ENCODE peak calls at places on chromosome 16, in eight cellular contexts. E is iPS DF 19.7; F is BE2C; M is AG04450; I is D721Med; N is adrenal gland; J is aorta; W is CD4-positive, alpha-beta T cell. P is an unnamed sample.

GRCh38 chr16:88778541-88779065 is 6.4 kb downstream of the PIEZO1 start:
- DNase-seq in E (no peak), F (no peak), M (no peak), I (no peak), N (no peak), J (no peak), W (no peak), P (no peak)

GRCh38 chr16:8278181-8278580 is 312.1 kb downstream of the TMEM114 start:
- DNase-seq in E (no peak), F (no peak), M (no peak), I (no peak), N (no peak), J (no peak), W (no peak), P (no peak)

GRCh38 chr16:26605872-26606271 is 460.9 kb upstream of the C16orf82 start:
- DNase-seq in E (no peak), F (no peak), M (no peak), I (no peak), N (no peak), J (no peak), W (no peak), P (no peak)

GRCh38 chr16:4664538-4665418 is 28.6 kb upstream of the NUDT16L1 start:
- DNase-seq in E (no peak), F (no peak), M (no peak), I (no peak), N (no peak), J (peak; percentile 62), W (peak; percentile 57), P (peak; percentile 51)

GRCh38 chr16:31452631-31453106 is 6.6 kb upstream of the ARMC5 start:
- DNase-seq in E (no peak), F (no peak), M (peak; percentile 74), I (no peak), N (peak; percentile 64), J (no peak), W (no peak), P (no peak)

GRCh38 chr16:3878610-3879009 is 1.9 kb downstream of the CREBBP start:
- DNase-seq in E (no peak), F (no peak), M (no peak), I (no peak), N (no peak), J (no peak), W (no peak), P (no peak)

GRCh38 chr16:84396537-84397008 is 28.2 kb downstream of the ATP2C2 start:
- DNase-seq in E (no peak), F (no peak), M (no peak), I (no peak), N (peak; percentile 25), J (no peak), W (no peak), P (no peak)

GRCh38 chr16:72850863-72851262 is 197.1 kb downstream of the ZFHX3 start:
- DNase-seq in E (no peak), F (no peak), M (no peak), I (no peak), N (no peak), J (peak; percentile 78), W (no peak), P (no peak)

GRCh38 chr16:72876981-72877373 is 171.0 kb downstream of the ZFHX3 start:
- DNase-seq in E (no peak), F (no peak), M (no peak), I (no peak), N (peak; percentile 36), J (no peak), W (no peak), P (no peak)

GRCh38 chr16:5633845-5634440 is 536.3 kb upstream of the EEF2KMT start:
- DNase-seq in E (peak; percentile 20), F (no peak), M (no peak), I (no peak), N (no peak), J (no peak), W (no peak), P (no peak)

GRCh38 chr16:66476328-66477027 is 49.4 kb downstream of the BEAN1 start:
- DNase-seq in E (no peak), F (no peak), M (no peak), I (no peak), N (no peak), J (no peak), W (no peak), P (peak; percentile 23)

GRCh38 chr16:47142469-47143328 is 1.0 kb downstream of the NETO2 start:
- DNase-seq in E (no peak), F (peak; percentile 49), M (no peak), I (no peak), N (peak; percentile 35), J (peak; percentile 50), W (no peak), P (peak; percentile 3)

GRCh38 chr16:85612801-85613608 is at the start of gene GSE1:
- DNase-seq in E (no peak), F (peak; percentile 95), M (no peak), I (no peak), N (peak; percentile 98), J (peak; percentile 91), W (peak; percentile 34), P (peak; percentile 56)

GRCh38 chr16:16143038-16143763 is 80.1 kb downstream of the ABCC6 start:
- DNase-seq in E (peak; percentile 50), F (peak; percentile 34), M (no peak), I (no peak), N (no peak), J (no peak), W (no peak), P (no peak)

GRCh38 chr16:53435066-53435688 is 906 bp downstream of the RBL2 start:
- DNase-seq in E (no peak), F (peak; percentile 69), M (peak; percentile 70), I (no peak), N (peak; percentile 85), J (peak; percentile 79), W (peak; percentile 55), P (peak; percentile 76)

GRCh38 chr16:84084570-84085270 is 32.0 kb downstream of the MBTPS1 start:
- DNase-seq in E (peak; percentile 61), F (peak; percentile 73), M (peak; percentile 10), I (peak; percentile 42), N (peak; percentile 68), J (peak; percentile 61), W (peak; percentile 66), P (peak; percentile 61)

GRCh38 chr16:25048146-25048618 is 33.0 kb upstream of the ARHGAP17 start:
- DNase-seq in E (no peak), F (no peak), M (no peak), I (no peak), N (no peak), J (no peak), W (no peak), P (no peak)

GRCh38 chr16:49528035-49528434 is 154.4 kb downstream of the C16orf78 start:
- DNase-seq in E (no peak), F (peak; percentile 84), M (no peak), I (no peak), N (peak; percentile 22), J (peak; percentile 47), W (peak; percentile 22), P (no peak)

GRCh38 chr16:89217388-89218191 is at the start of gene ZNF778:
- DNase-seq in E (no peak), F (peak; percentile 88), M (peak; percentile 56), I (peak; percentile 58), N (peak; percentile 84), J (peak; percentile 89), W (peak; percentile 77), P (peak; percentile 75)

GRCh38 chr16:188674-189073 is 8.4 kb downstream of the HBQ1 start:
- DNase-seq in E (no peak), F (no peak), M (no peak), I (no peak), N (no peak), J (peak; percentile 23), W (peak; percentile 32), P (no peak)

GRCh38 chr16:50411034-50411433 is 42.2 kb upstream of the BRD7 start:
- DNase-seq in E (no peak), F (no peak), M (no peak), I (no peak), N (no peak), J (no peak), W (no peak), P (no peak)

GRCh38 chr16:66416981-66417700 is 10.0 kb upstream of the BEAN1 start:
- DNase-seq in E (no peak), F (no peak), M (no peak), I (no peak), N (no peak), J (no peak), W (no peak), P (no peak)

GRCh38 chr16:88012360-88012759 is 61.1 kb downstream of the BANP start:
- DNase-seq in E (no peak), F (no peak), M (no peak), I (no peak), N (no peak), J (no peak), W (no peak), P (no peak)

GRCh38 chr16:23546778-23547177 is 10.4 kb downstream of the EARS2 start:
- DNase-seq in E (no peak), F (no peak), M (no peak), I (no peak), N (no peak), J (no peak), W (no peak), P (no peak)

GRCh38 chr16:22814330-22815105 is 556 bp downstream of the HS3ST2 start:
- DNase-seq in E (peak; percentile 2), F (peak; percentile 59), M (no peak), I (no peak), N (no peak), J (no peak), W (no peak), P (no peak)

GRCh38 chr16:66372078-66372897 is 5.8 kb downstream of the CDH5 start:
- DNase-seq in E (no peak), F (no peak), M (no peak), I (no peak), N (no peak), J (peak; percentile 35), W (no peak), P (no peak)

GRCh38 chr16:71537643-71538042 is 11.4 kb downstream of the CHST4 start:
- DNase-seq in E (no peak), F (peak; percentile 42), M (peak; percentile 8), I (peak; percentile 32), N (peak; percentile 51), J (no peak), W (peak; percentile 15), P (peak; percentile 12)

GRCh38 chr16:22670551-22670970 is 143.4 kb upstream of the HS3ST2 start:
- DNase-seq in E (peak; percentile 88), F (peak; percentile 73), M (no peak), I (no peak), N (no peak), J (no peak), W (no peak), P (no peak)

GRCh38 chr16:20920091-20920490 is 19.5 kb downstream of the LYRM1 start:
- DNase-seq in E (no peak), F (no peak), M (no peak), I (no peak), N (no peak), J (no peak), W (no peak), P (no peak)

GRCh38 chr16:57950382-57950781 is 20.5 kb downstream of the CNGB1 start:
- DNase-seq in E (no peak), F (no peak), M (no peak), I (no peak), N (no peak), J (no peak), W (no peak), P (no peak)

GRCh38 chr16:85931596-85932402 is 32.8 kb downstream of the IRF8 start:
- DNase-seq in E (no peak), F (no peak), M (no peak), I (no peak), N (no peak), J (no peak), W (no peak), P (no peak)

GRCh38 chr16:964696-965395 is 5.9 kb downstream of the LMF1 start:
- DNase-seq in E (no peak), F (no peak), M (no peak), I (no peak), N (no peak), J (no peak), W (peak; percentile 69), P (peak; percentile 50)

GRCh38 chr16:88616320-88616719 is 22.1 kb upstream of the IL17C start:
- DNase-seq in E (no peak), F (no peak), M (no peak), I (no peak), N (no peak), J (no peak), W (no peak), P (no peak)